ENCODE peak calls at places on chromosome 16, in five cellular contexts. One of them, this sample, is unnamed.

GRCh38 chr16:67703626-67704025 is 15.5 kb downstream of the GFOD2 start:
- DNase-seq in pancreas: no peak
- DNase-seq in prostate gland: no peak
- DNase-seq in upper lobe of right lung: no peak
- DNase-seq in sigmoid colon: no peak
- DNase-seq in this sample: no peak

GRCh38 chr16:87246269-87247065 is 70.7 kb downstream of the C16orf95 start:
- DNase-seq in pancreas: no peak
- DNase-seq in prostate gland: no peak
- DNase-seq in upper lobe of right lung: no peak
- DNase-seq in sigmoid colon: no peak
- DNase-seq in this sample: no peak

GRCh38 chr16:80189481-80190163 is 351.2 kb upstream of the DYNLRB2 start:
- DNase-seq in pancreas: no peak
- DNase-seq in prostate gland: no peak
- DNase-seq in upper lobe of right lung: no peak
- DNase-seq in sigmoid colon: no peak
- DNase-seq in this sample: no peak

GRCh38 chr16:70767377-70768204 is 33.4 kb downstream of the VAC14 start:
- DNase-seq in pancreas: no peak
- DNase-seq in prostate gland: no peak
- DNase-seq in upper lobe of right lung: no peak
- DNase-seq in sigmoid colon: no peak
- DNase-seq in this sample: no peak

GRCh38 chr16:61344791-61345190 is 691.4 kb downstream of the CDH8 start:
- DNase-seq in pancreas: no peak
- DNase-seq in prostate gland: no peak
- DNase-seq in upper lobe of right lung: no peak
- DNase-seq in sigmoid colon: no peak
- DNase-seq in this sample: no peak

GRCh38 chr16:81210807-81211206 is 27.7 kb upstream of the BCO1 start:
- DNase-seq in pancreas: no peak
- DNase-seq in prostate gland: no peak
- DNase-seq in upper lobe of right lung: no peak
- DNase-seq in sigmoid colon: no peak
- DNase-seq in this sample: no peak

GRCh38 chr16:89827383-89828198 is 684 bp upstream of the SPIRE2 start:
- DNase-seq in pancreas: peak; percentile 37
- DNase-seq in prostate gland: peak; percentile 46
- DNase-seq in upper lobe of right lung: no peak
- DNase-seq in sigmoid colon: no peak
- DNase-seq in this sample: peak; percentile 51

GRCh38 chr16:14199624-14200023 is 128.5 kb downstream of the MRTFB start:
- DNase-seq in pancreas: no peak
- DNase-seq in prostate gland: no peak
- DNase-seq in upper lobe of right lung: no peak
- DNase-seq in sigmoid colon: no peak
- DNase-seq in this sample: peak; percentile 44

GRCh38 chr16:188674-189073 is 8.4 kb downstream of the HBQ1 start:
- DNase-seq in pancreas: no peak
- DNase-seq in prostate gland: no peak
- DNase-seq in upper lobe of right lung: no peak
- DNase-seq in sigmoid colon: no peak
- DNase-seq in this sample: no peak

GRCh38 chr16:76946879-76947278 is 244.1 kb upstream of the MON1B start:
- DNase-seq in pancreas: no peak
- DNase-seq in prostate gland: peak; percentile 18
- DNase-seq in upper lobe of right lung: no peak
- DNase-seq in sigmoid colon: no peak
- DNase-seq in this sample: peak; percentile 64

GRCh38 chr16:64997121-64997520 is 124.7 kb downstream of the CDH11 start:
- DNase-seq in pancreas: no peak
- DNase-seq in prostate gland: no peak
- DNase-seq in upper lobe of right lung: no peak
- DNase-seq in sigmoid colon: no peak
- DNase-seq in this sample: no peak

GRCh38 chr16:711548-712320 is 3.2 kb upstream of the METRN start:
- DNase-seq in pancreas: peak; percentile 87
- DNase-seq in prostate gland: peak; percentile 48
- DNase-seq in upper lobe of right lung: peak; percentile 92
- DNase-seq in sigmoid colon: peak; percentile 87
- DNase-seq in this sample: peak; percentile 50

GRCh38 chr16:5615868-5616642 is 518.5 kb upstream of the EEF2KMT start:
- DNase-seq in pancreas: peak; percentile 58
- DNase-seq in prostate gland: no peak
- DNase-seq in upper lobe of right lung: peak; percentile 77
- DNase-seq in sigmoid colon: peak; percentile 66
- DNase-seq in this sample: peak; percentile 17

GRCh38 chr16:80931985-80932720 is 74.5 kb downstream of the CMC2 start:
- DNase-seq in pancreas: peak; percentile 57
- DNase-seq in prostate gland: peak; percentile 74
- DNase-seq in upper lobe of right lung: peak; percentile 73
- DNase-seq in sigmoid colon: peak; percentile 92
- DNase-seq in this sample: peak; percentile 64

GRCh38 chr16:3020604-3021448 is 658 bp downstream of the TNFRSF12A start:
- DNase-seq in pancreas: peak; percentile 99
- DNase-seq in prostate gland: peak; percentile 73
- DNase-seq in upper lobe of right lung: peak; percentile 94
- DNase-seq in sigmoid colon: peak; percentile 94
- DNase-seq in this sample: peak; percentile 91

GRCh38 chr16:49932943-49933342 is 77.0 kb upstream of the ZNF423 start:
- DNase-seq in pancreas: no peak
- DNase-seq in prostate gland: no peak
- DNase-seq in upper lobe of right lung: peak; percentile 53
- DNase-seq in sigmoid colon: peak; percentile 60
- DNase-seq in this sample: peak; percentile 12

GRCh38 chr16:4157376-4157825 is 41.2 kb upstream of the ADCY9 start:
- DNase-seq in pancreas: no peak
- DNase-seq in prostate gland: no peak
- DNase-seq in upper lobe of right lung: no peak
- DNase-seq in sigmoid colon: no peak
- DNase-seq in this sample: no peak

GRCh38 chr16:967546-968295 is 3.1 kb downstream of the LMF1 start:
- DNase-seq in pancreas: no peak
- DNase-seq in prostate gland: no peak
- DNase-seq in upper lobe of right lung: peak; percentile 59
- DNase-seq in sigmoid colon: no peak
- DNase-seq in this sample: no peak

GRCh38 chr16:27515874-27516353 is 33.8 kb downstream of the GTF3C1 start:
- DNase-seq in pancreas: no peak
- DNase-seq in prostate gland: no peak
- DNase-seq in upper lobe of right lung: no peak
- DNase-seq in sigmoid colon: no peak
- DNase-seq in this sample: no peak

DNA sequence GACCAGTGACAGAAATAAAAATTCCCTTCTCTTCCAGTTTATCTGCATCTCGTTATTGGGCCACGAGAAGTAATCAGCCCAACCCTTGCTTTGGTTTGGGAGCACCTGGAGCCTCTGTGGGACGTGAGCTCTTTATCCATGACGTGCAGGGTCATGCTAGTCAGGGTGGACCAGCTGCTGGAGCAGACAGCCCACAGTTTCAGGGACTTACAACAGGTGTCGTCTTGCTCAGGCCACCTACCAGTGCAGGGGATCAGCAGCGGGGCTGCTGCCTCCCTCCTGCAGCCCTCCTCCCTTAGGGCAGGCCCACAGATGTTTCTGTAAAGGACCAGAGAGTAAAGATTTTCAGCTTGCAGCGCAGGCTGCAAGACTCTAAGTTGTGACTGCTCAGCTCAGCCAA is 16.9 kb downstream of the ADAD2 start:
- DNase-seq in pancreas: no peak
- DNase-seq in prostate gland: no peak
- DNase-seq in upper lobe of right lung: no peak
- DNase-seq in sigmoid colon: no peak
- DNase-seq in this sample: no peak
- TF ChIP-seq CTCF in pancreas: no peak
- TF ChIP-seq CTCF in prostate gland: no peak
- TF ChIP-seq CTCF in upper lobe of right lung: no peak
- TF ChIP-seq CTCF in sigmoid colon: no peak
- TF ChIP-seq CTCF in this sample: no peak

GRCh38 chr16:19166500-19166899 is 1.5 kb upstream of the SYT17 start:
- DNase-seq in pancreas: no peak
- DNase-seq in prostate gland: no peak
- DNase-seq in upper lobe of right lung: peak; percentile 67
- DNase-seq in sigmoid colon: no peak
- DNase-seq in this sample: no peak

GRCh38 chr16:19167710-19168172 is 299 bp upstream of the SYT17 start:
- DNase-seq in pancreas: peak; percentile 78
- DNase-seq in prostate gland: peak; percentile 71
- DNase-seq in upper lobe of right lung: peak; percentile 92
- DNase-seq in sigmoid colon: no peak
- DNase-seq in this sample: peak; percentile 51

GRCh38 chr16:19170043-19170655 is 2.1 kb downstream of the SYT17 start:
- DNase-seq in pancreas: no peak
- DNase-seq in prostate gland: no peak
- DNase-seq in upper lobe of right lung: no peak
- DNase-seq in sigmoid colon: no peak
- DNase-seq in this sample: no peak

GRCh38 chr16:19169081-19169639 is 1.1 kb downstream of the SYT17 start:
- DNase-seq in pancreas: peak; percentile 25
- DNase-seq in prostate gland: no peak
- DNase-seq in upper lobe of right lung: no peak
- DNase-seq in sigmoid colon: no peak
- DNase-seq in this sample: no peak

DNA sequence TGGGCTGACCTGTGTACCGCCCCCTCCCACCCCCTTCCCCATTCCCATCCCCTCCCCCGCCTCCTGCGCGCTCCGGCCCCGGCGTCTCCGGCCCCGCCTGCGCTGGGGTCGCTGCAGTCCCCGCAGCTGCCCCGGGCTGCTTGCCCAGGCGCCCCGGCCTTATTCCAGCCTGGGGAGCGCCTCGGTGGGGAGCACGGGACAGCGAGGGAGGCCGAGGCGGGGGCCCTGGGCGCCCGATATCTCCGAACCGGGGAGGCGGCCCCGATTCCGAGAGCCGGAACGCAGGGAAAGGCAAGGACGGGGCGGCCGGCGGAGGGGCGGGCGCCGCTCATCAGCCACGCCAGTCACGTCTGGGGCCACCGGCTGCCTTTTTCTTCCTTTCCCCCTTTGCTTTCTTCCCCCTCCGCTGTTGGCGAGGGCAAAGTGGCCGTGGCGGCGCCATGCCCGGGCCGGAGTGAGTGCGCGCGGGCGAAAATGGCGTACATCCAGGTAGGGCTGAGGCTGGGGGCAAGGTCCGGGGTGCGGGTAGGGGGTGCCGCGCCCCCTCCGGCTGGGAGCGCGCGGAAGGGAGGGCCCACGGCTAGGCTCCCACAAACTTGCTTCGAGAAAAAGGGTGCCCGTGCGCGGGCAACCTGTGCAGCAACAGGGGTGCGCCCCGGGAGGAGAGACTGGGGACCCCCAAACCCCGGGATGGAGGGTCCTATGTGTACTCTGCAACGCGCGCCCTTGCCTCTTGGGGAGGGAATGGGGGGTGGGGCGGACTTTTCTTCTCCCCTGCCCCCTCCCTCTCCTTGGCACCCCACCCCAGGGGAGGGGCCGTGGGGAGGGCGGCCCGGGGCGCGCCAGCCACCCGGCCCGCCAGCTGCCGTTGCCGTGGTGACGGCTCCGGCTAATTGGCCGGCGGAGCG is at the start of gene SYT17:
- DNase-seq in pancreas: peak; percentile 63
- DNase-seq in prostate gland: peak; percentile 42
- DNase-seq in upper lobe of right lung: peak; percentile 82
- DNase-seq in sigmoid colon: no peak
- DNase-seq in this sample: no peak
- H3K4me3 ChIP-seq in pancreas: peak within 1 kb of the TSS; percentile 40
- H3K4me3 ChIP-seq in prostate gland: peak within 1 kb of the TSS; percentile 64
- H3K4me3 ChIP-seq in upper lobe of right lung: peak within 1 kb of the TSS; percentile 66
- H3K4me3 ChIP-seq in sigmoid colon: peak within 1 kb of the TSS; percentile 42
- H3K4me3 ChIP-seq in this sample: peak within 1 kb of the TSS; percentile 22

DNA sequence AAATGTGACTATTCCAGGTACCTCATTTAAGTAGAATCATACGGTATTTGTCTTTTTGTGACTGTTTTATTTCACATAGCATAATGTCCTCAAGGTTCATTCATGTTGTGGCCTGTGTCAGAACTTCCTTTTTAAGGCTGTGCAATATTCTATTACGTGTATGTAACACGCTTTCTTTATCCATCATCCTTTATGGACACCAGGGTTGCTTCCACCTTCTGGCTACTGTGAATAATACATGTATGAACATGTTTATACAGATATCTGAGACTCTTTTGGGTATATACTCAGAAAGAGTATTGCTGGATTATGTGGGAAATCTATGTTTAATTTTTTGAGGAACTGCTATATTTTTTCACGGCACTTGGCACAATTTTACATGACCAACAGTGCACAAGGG is 28.7 kb upstream of the RSL1D1 start:
- DNase-seq in pancreas: no peak
- DNase-seq in prostate gland: no peak
- DNase-seq in upper lobe of right lung: no peak
- DNase-seq in sigmoid colon: no peak
- DNase-seq in this sample: no peak
- TF ChIP-seq CTCF in pancreas: no peak
- TF ChIP-seq CTCF in prostate gland: no peak
- TF ChIP-seq CTCF in upper lobe of right lung: no peak
- TF ChIP-seq CTCF in sigmoid colon: no peak
- TF ChIP-seq CTCF in this sample: no peak

GRCh38 chr16:88678224-88678979 is 7.9 kb downstream of the SNAI3 start:
- DNase-seq in pancreas: no peak
- DNase-seq in prostate gland: no peak
- DNase-seq in upper lobe of right lung: no peak
- DNase-seq in sigmoid colon: no peak
- DNase-seq in this sample: no peak
- H3K4me3 ChIP-seq in pancreas: no peak overlapping the region
- H3K4me3 ChIP-seq in prostate gland: no peak overlapping the region
- H3K4me3 ChIP-seq in upper lobe of right lung: no peak overlapping the region
- H3K4me3 ChIP-seq in sigmoid colon: no peak overlapping the region
- H3K4me3 ChIP-seq in this sample: no peak overlapping the region

DNA sequence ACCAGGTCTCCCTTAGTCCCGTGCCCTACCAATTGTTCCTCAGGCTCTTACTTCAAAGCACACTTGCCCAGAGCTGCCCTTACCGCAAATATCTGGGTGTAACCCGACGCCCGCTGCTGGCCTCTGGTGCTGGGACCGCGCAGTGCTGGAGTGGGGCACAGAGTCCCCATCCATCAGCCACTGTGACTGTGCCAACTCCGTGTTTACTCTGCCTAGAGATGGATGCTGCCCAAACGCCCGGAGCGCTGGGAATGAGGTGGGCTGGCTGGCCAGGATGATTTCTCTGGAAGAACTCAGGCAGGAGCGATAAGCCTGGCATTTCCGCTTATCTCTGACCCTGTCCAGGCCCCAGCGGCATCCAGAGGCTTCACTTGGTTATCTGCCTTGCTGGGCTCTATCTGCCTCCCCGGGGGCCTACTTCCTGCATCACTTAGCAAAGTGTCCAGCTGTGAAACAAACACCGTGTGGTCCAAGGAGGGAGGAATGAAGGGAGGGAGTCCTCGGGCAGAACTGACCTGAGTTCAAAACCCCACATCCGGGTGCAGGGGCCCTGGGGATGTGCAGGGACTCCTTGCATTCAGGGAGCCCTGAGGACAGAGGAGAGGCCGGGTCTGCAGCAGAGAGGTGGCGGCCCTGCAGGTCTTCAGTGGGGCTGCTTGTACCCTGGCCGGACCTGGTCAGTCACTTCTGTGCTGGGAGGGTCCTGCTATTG is 9.4 kb upstream of the MYLK3 start:
- DNase-seq in pancreas: no peak
- DNase-seq in prostate gland: peak; percentile 28
- DNase-seq in upper lobe of right lung: no peak
- DNase-seq in sigmoid colon: no peak
- DNase-seq in this sample: no peak
- TF ChIP-seq CTCF in pancreas: no peak
- TF ChIP-seq CTCF in prostate gland: no peak
- TF ChIP-seq CTCF in upper lobe of right lung: no peak
- TF ChIP-seq CTCF in sigmoid colon: no peak
- TF ChIP-seq CTCF in this sample: no peak

GRCh38 chr16:57648125-57648524 is 19.7 kb downstream of the ADGRG1 start:
- DNase-seq in pancreas: no peak
- DNase-seq in prostate gland: no peak
- DNase-seq in upper lobe of right lung: no peak
- DNase-seq in sigmoid colon: no peak
- DNase-seq in this sample: no peak
- H3K4me3 ChIP-seq in pancreas: no peak overlapping the region
- H3K4me3 ChIP-seq in prostate gland: no peak overlapping the region
- H3K4me3 ChIP-seq in upper lobe of right lung: no peak overlapping the region
- H3K4me3 ChIP-seq in sigmoid colon: no peak overlapping the region
- H3K4me3 ChIP-seq in this sample: no peak overlapping the region